ENCODE peak calls at places on chromosomes 11 and 22, in four cellular contexts. One of them, this sample, is unnamed.

GRCh38 chr22:27987557-27987956 is 68.5 kb upstream of the PITPNB start:
- DNase-seq in T-helper 9 cell: no peak
- DNase-seq in OCI-M1: no peak
- DNase-seq in GM12878: no peak
- DNase-seq in this sample: no peak

GRCh38 chr22:23862103-23862502 is 4.4 kb downstream of the SLC2A11 start:
- DNase-seq in OCI-M1: peak
- DNase-seq in GM12878: no peak
- DNase-seq in T-helper 9 cell: no peak
- DNase-seq in this sample: no peak

GRCh38 chr11:32775908-32776307 is 18.6 kb downstream of the CCDC73 start:
- DNase-seq in GM12878: no peak
- DNase-seq in OCI-M1: peak
- DNase-seq in T-helper 9 cell: no peak
- DNase-seq in this sample: no peak

GRCh38 chr22:41512421-41513194 is 31.7 kb downstream of the POLR3H start:
- DNase-seq in T-helper 9 cell: no peak
- DNase-seq in OCI-M1: peak
- DNase-seq in GM12878: no peak
- DNase-seq in this sample: no peak

GRCh38 chr11:27722117-27722844 is 22.0 kb upstream of the BDNF start:
- DNase-seq in T-helper 9 cell: no peak
- DNase-seq in OCI-M1: no peak
- DNase-seq in GM12878: no peak
- DNase-seq in this sample: no peak

GRCh38 chr11:112241486-112241885 is 15.3 kb downstream of the PTS start:
- DNase-seq in OCI-M1: no peak
- DNase-seq in T-helper 9 cell: no peak
- DNase-seq in GM12878: no peak
- DNase-seq in this sample: no peak

GRCh38 chr11:34656062-34656720 is 35.3 kb downstream of the EHF start:
- DNase-seq in OCI-M1: no peak
- DNase-seq in GM12878: no peak
- DNase-seq in T-helper 9 cell: no peak
- DNase-seq in this sample: no peak

GRCh38 chr11:86874314-86875056 is 74.1 kb downstream of the PRSS23 start:
- DNase-seq in T-helper 9 cell: no peak
- DNase-seq in OCI-M1: peak
- DNase-seq in GM12878: no peak
- DNase-seq in this sample: no peak

GRCh38 chr11:57143459-57143858 is 38.3 kb upstream of the LRRC55 start:
- DNase-seq in T-helper 9 cell: no peak
- DNase-seq in GM12878: no peak
- DNase-seq in OCI-M1: peak
- DNase-seq in this sample: no peak

This sample was measured in activated T-cell treated with anti-CD3 and anti-CD28 coated beads for 1 hour.